ENCODE peak calls at places on chromosomes 7 and 10, in ten cellular contexts. One of them, this sample, is unnamed.

GRCh38 chr10:129277080-129277479 is 190.0 kb upstream of the MGMT start:
- DNase-seq in ovary: no peak
- DNase-seq in naive thymus-derived CD4-positive, alpha-beta T cell: no peak
- DNase-seq in right lobe of liver: no peak
- DNase-seq in psoas muscle: no peak
- DNase-seq in GM23248: no peak
- DNase-seq in IMR-90: no peak
- DNase-seq in heart right ventricle: no peak
- DNase-seq in PC-9: no peak
- DNase-seq in colonic mucosa: no peak
- DNase-seq in this sample: no peak

GRCh38 chr7:102239206-102239820 is 47.4 kb upstream of the SH2B2 start:
- DNase-seq in ovary: no peak
- DNase-seq in naive thymus-derived CD4-positive, alpha-beta T cell: no peak
- DNase-seq in right lobe of liver: no peak
- DNase-seq in psoas muscle: no peak
- DNase-seq in GM23248: no peak
- DNase-seq in IMR-90: no peak
- DNase-seq in heart right ventricle: no peak
- DNase-seq in PC-9: no peak
- DNase-seq in colonic mucosa: no peak
- DNase-seq in this sample: no peak

GRCh38 chr10:3740157-3740871 is 44.7 kb downstream of the KLF6 start:
- DNase-seq in ovary: no peak
- DNase-seq in naive thymus-derived CD4-positive, alpha-beta T cell: no peak
- DNase-seq in right lobe of liver: no peak
- DNase-seq in psoas muscle: no peak
- DNase-seq in GM23248: peak; percentile 93
- DNase-seq in IMR-90: peak; percentile 76
- DNase-seq in heart right ventricle: no peak
- DNase-seq in PC-9: no peak
- DNase-seq in colonic mucosa: no peak
- DNase-seq in this sample: no peak

GRCh38 chr7:97409346-97409745 is 291.8 kb downstream of the SDHAF3 start:
- DNase-seq in ovary: no peak
- DNase-seq in naive thymus-derived CD4-positive, alpha-beta T cell: no peak
- DNase-seq in right lobe of liver: no peak
- DNase-seq in psoas muscle: no peak
- DNase-seq in GM23248: no peak
- DNase-seq in IMR-90: no peak
- DNase-seq in heart right ventricle: no peak
- DNase-seq in PC-9: no peak
- DNase-seq in colonic mucosa: no peak
- DNase-seq in this sample: no peak

GRCh38 chr10:124287071-124287685 is 131.5 kb downstream of the OAT start:
- DNase-seq in ovary: no peak
- DNase-seq in naive thymus-derived CD4-positive, alpha-beta T cell: no peak
- DNase-seq in right lobe of liver: peak; percentile 38
- DNase-seq in psoas muscle: peak; percentile 17
- DNase-seq in GM23248: no peak
- DNase-seq in IMR-90: no peak
- DNase-seq in heart right ventricle: no peak
- DNase-seq in PC-9: no peak
- DNase-seq in colonic mucosa: no peak
- DNase-seq in this sample: no peak

GRCh38 chr10:73974309-73974946 is 23.5 kb upstream of the VCL start:
- DNase-seq in ovary: no peak
- DNase-seq in naive thymus-derived CD4-positive, alpha-beta T cell: no peak
- DNase-seq in right lobe of liver: no peak
- DNase-seq in psoas muscle: no peak
- DNase-seq in GM23248: no peak
- DNase-seq in IMR-90: no peak
- DNase-seq in heart right ventricle: no peak
- DNase-seq in PC-9: no peak
- DNase-seq in colonic mucosa: no peak
- DNase-seq in this sample: no peak

GRCh38 chr7:114790526-114790925 is 131.4 kb upstream of the MDFIC start:
- DNase-seq in ovary: no peak
- DNase-seq in naive thymus-derived CD4-positive, alpha-beta T cell: no peak
- DNase-seq in right lobe of liver: no peak
- DNase-seq in psoas muscle: no peak
- DNase-seq in GM23248: peak; percentile 17
- DNase-seq in IMR-90: no peak
- DNase-seq in heart right ventricle: no peak
- DNase-seq in PC-9: no peak
- DNase-seq in colonic mucosa: no peak
- DNase-seq in this sample: no peak

GRCh38 chr10:27658788-27659187 is 86.8 kb downstream of the MKX start:
- DNase-seq in ovary: no peak
- DNase-seq in naive thymus-derived CD4-positive, alpha-beta T cell: no peak
- DNase-seq in right lobe of liver: no peak
- DNase-seq in psoas muscle: no peak
- DNase-seq in GM23248: peak; percentile 90
- DNase-seq in IMR-90: peak; percentile 67
- DNase-seq in heart right ventricle: no peak
- DNase-seq in PC-9: no peak
- DNase-seq in colonic mucosa: no peak
- DNase-seq in this sample: no peak

GRCh38 chr7:84744388-84744787 is 442.5 kb downstream of the SEMA3D start:
- DNase-seq in ovary: no peak
- DNase-seq in naive thymus-derived CD4-positive, alpha-beta T cell: no peak
- DNase-seq in right lobe of liver: no peak
- DNase-seq in psoas muscle: no peak
- DNase-seq in GM23248: peak; percentile 43
- DNase-seq in IMR-90: peak; percentile 48
- DNase-seq in heart right ventricle: no peak
- DNase-seq in PC-9: no peak
- DNase-seq in colonic mucosa: no peak
- DNase-seq in this sample: no peak

DNA sequence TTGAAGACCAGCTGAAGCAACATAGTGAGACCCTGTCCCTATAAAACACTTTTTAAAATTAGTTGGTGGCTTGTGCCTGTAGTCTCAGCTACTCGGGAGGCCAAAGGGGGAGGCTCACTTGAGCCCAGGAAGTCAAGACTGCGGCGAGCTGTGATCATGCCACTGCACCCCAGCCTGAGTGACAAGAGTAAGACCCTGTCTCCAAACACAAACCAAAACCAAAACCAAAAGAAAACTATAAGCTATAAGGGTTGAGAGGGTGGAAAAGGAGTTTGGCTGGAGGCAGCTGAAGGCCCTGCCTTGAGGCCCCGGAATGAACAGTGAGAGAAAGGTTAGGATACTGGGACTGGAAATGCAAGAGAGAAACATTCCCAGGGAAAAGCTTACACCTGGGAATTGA is 10.9 kb upstream of the EXOC6 start:
- DNase-seq in ovary: no peak
- DNase-seq in naive thymus-derived CD4-positive, alpha-beta T cell: no peak
- DNase-seq in right lobe of liver: no peak
- DNase-seq in psoas muscle: no peak
- DNase-seq in GM23248: no peak
- DNase-seq in IMR-90: no peak
- DNase-seq in heart right ventricle: no peak
- DNase-seq in PC-9: no peak
- DNase-seq in colonic mucosa: no peak
- DNase-seq in this sample: no peak
- H3K4me3 ChIP-seq in ovary: no peak overlapping the region
- H3K4me3 ChIP-seq in naive thymus-derived CD4-positive, alpha-beta T cell: no peak overlapping the region
- H3K4me3 ChIP-seq in right lobe of liver: no peak overlapping the region
- H3K4me3 ChIP-seq in psoas muscle: no peak overlapping the region
- H3K4me3 ChIP-seq in GM23248: no peak overlapping the region
- H3K4me3 ChIP-seq in IMR-90: no peak overlapping the region
- H3K4me3 ChIP-seq in heart right ventricle: no peak overlapping the region
- H3K4me3 ChIP-seq in PC-9: no peak overlapping the region
- H3K4me3 ChIP-seq in colonic mucosa: no peak overlapping the region
- H3K4me3 ChIP-seq in this sample: no peak overlapping the region

DNA sequence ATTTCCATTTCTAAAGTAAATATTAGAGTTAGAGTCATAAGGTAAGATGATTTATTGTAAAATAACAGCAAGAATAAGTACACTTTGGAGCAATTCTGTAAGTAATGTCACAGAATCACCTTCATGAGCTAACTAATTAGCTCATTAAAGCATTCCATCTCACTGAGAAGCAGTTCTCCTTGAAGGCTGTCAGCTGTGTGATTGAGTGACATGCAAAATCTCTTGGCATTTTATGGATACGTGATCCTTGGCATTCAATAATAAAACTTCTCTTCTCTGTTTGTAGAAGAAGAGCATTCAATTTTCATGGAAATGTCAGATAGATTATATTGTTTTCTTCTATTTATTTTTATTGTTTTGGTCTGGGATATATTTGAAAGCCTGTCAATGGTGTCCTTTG is 1389.3 kb downstream of the GATA3 start:
- DNase-seq in ovary: no peak
- DNase-seq in naive thymus-derived CD4-positive, alpha-beta T cell: no peak
- DNase-seq in right lobe of liver: no peak
- DNase-seq in psoas muscle: no peak
- DNase-seq in GM23248: no peak
- DNase-seq in IMR-90: no peak
- DNase-seq in heart right ventricle: no peak
- DNase-seq in PC-9: no peak
- DNase-seq in colonic mucosa: no peak
- DNase-seq in this sample: no peak
- H3K27ac ChIP-seq in ovary: no peak overlapping the region
- H3K27ac ChIP-seq in naive thymus-derived CD4-positive, alpha-beta T cell: no peak overlapping the region
- H3K27ac ChIP-seq in right lobe of liver: no peak overlapping the region
- H3K27ac ChIP-seq in psoas muscle: no peak overlapping the region
- H3K27ac ChIP-seq in GM23248: no peak overlapping the region
- H3K27ac ChIP-seq in IMR-90: no peak overlapping the region
- H3K27ac ChIP-seq in heart right ventricle: no peak overlapping the region
- H3K27ac ChIP-seq in PC-9: no peak overlapping the region
- H3K27ac ChIP-seq in colonic mucosa: no peak overlapping the region
- H3K27ac ChIP-seq in this sample: no peak overlapping the region

GRCh38 chr10:133236411-133237240 is 1.0 kb upstream of the VENTX start:
- DNase-seq in ovary: no peak
- DNase-seq in naive thymus-derived CD4-positive, alpha-beta T cell: peak; percentile 6
- DNase-seq in right lobe of liver: no peak
- DNase-seq in psoas muscle: no peak
- DNase-seq in GM23248: peak; percentile 29
- DNase-seq in IMR-90: no peak
- DNase-seq in heart right ventricle: no peak
- DNase-seq in PC-9: no peak
- DNase-seq in colonic mucosa: no peak
- DNase-seq in this sample: no peak

GRCh38 chr10:133238066-133238804 is 580 bp downstream of the VENTX start:
- DNase-seq in ovary: no peak
- DNase-seq in naive thymus-derived CD4-positive, alpha-beta T cell: peak; percentile 3
- DNase-seq in right lobe of liver: no peak
- DNase-seq in psoas muscle: no peak
- DNase-seq in GM23248: no peak
- DNase-seq in IMR-90: no peak
- DNase-seq in heart right ventricle: no peak
- DNase-seq in PC-9: no peak
- DNase-seq in colonic mucosa: no peak
- DNase-seq in this sample: no peak

GRCh38 chr10:133235265-133235664 is 2.4 kb upstream of the VENTX start:
- DNase-seq in ovary: no peak
- DNase-seq in naive thymus-derived CD4-positive, alpha-beta T cell: peak; percentile 7
- DNase-seq in right lobe of liver: no peak
- DNase-seq in psoas muscle: no peak
- DNase-seq in GM23248: no peak
- DNase-seq in IMR-90: no peak
- DNase-seq in heart right ventricle: no peak
- DNase-seq in PC-9: no peak
- DNase-seq in colonic mucosa: no peak
- DNase-seq in this sample: no peak

GRCh38 chr10:133235891-133236321 is 1.7 kb upstream of the VENTX start:
- DNase-seq in ovary: no peak
- DNase-seq in naive thymus-derived CD4-positive, alpha-beta T cell: peak; percentile 10
- DNase-seq in right lobe of liver: no peak
- DNase-seq in psoas muscle: no peak
- DNase-seq in GM23248: no peak
- DNase-seq in IMR-90: no peak
- DNase-seq in heart right ventricle: no peak
- DNase-seq in PC-9: no peak
- DNase-seq in colonic mucosa: no peak
- DNase-seq in this sample: no peak

DNA sequence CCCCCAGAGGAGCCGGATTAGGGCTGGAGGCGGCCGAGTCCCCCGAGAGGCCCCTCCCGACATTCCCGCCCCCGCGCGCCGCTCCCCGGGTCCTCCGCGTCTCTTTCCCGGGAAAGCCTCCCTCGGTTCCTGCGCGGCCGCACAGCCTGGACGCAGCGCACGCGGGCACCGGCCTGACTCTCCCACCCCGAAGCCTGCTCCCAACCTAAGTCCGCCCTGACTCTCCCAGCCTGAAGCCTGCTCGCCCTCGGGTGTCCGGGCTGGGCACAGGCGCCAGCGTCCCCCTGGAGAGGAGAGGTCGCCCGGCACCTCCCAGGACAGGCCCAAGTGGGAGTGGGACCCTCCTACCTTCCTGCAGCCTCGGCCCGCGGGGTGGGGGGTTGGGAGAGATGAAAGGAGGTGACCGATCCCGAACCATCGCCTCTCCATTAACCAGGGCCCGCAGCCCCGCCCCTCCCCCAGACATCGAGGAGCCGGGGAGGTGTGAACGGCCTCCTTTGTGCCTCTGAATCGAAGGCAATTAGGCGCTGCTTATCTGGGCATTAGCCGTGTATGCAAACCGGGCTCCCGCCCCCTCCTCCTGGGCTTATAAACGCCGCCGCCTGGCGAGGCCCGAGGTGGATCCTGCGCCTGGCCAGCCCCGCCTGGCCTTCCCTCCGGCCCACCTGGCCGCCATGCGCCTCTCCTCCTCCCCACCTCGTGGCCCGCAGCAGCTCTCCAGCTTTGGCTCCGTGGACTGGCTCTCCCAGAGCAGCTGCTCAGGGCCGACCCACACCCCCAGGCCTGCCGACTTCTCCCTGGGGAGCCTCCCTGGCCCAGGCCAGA is at the start of gene VENTX:
- DNase-seq in ovary: no peak
- DNase-seq in naive thymus-derived CD4-positive, alpha-beta T cell: peak; percentile 7
- DNase-seq in right lobe of liver: no peak
- DNase-seq in psoas muscle: no peak
- DNase-seq in GM23248: no peak
- DNase-seq in IMR-90: no peak
- DNase-seq in heart right ventricle: no peak
- DNase-seq in PC-9: no peak
- DNase-seq in colonic mucosa: no peak
- DNase-seq in this sample: no peak
- H3K4me3 ChIP-seq in ovary: no peak within 1 kb of the TSS
- H3K4me3 ChIP-seq in naive thymus-derived CD4-positive, alpha-beta T cell: no peak within 1 kb of the TSS
- H3K4me3 ChIP-seq in right lobe of liver: no peak within 1 kb of the TSS
- H3K4me3 ChIP-seq in psoas muscle: peak within 1 kb of the TSS; percentile 47
- H3K4me3 ChIP-seq in GM23248: no peak within 1 kb of the TSS
- H3K4me3 ChIP-seq in IMR-90: no peak within 1 kb of the TSS
- H3K4me3 ChIP-seq in heart right ventricle: peak within 1 kb of the TSS; percentile 51
- H3K4me3 ChIP-seq in PC-9: no peak within 1 kb of the TSS
- H3K4me3 ChIP-seq in colonic mucosa: no peak within 1 kb of the TSS
- H3K4me3 ChIP-seq in this sample: peak within 1 kb of the TSS; percentile 55

DNA sequence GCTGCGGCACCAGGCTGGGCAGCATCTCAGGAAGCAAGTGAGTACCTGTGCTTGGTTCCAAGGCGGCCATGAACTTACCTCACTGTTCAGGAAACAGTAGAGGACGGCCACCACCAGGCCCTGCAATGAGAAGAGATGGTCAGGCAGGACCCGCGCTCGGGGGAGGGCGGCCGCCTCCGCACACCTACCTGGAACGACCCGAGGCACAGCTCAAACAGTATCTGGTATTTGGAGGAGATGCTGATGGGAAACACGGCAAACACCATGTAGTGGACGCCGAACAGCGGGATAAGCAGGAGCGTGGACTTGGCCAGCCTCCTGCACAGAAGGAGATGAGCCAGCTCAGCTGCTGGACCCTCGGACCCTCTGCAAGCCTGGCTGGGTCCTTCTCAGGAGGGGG is 112.9 kb downstream of the VIPR2 start:
- DNase-seq in ovary: no peak
- DNase-seq in naive thymus-derived CD4-positive, alpha-beta T cell: no peak
- DNase-seq in right lobe of liver: no peak
- DNase-seq in psoas muscle: no peak
- DNase-seq in GM23248: no peak
- DNase-seq in IMR-90: no peak
- DNase-seq in heart right ventricle: no peak
- DNase-seq in PC-9: no peak
- DNase-seq in colonic mucosa: peak; percentile 16
- DNase-seq in this sample: no peak
- H3K27ac ChIP-seq in ovary: peak overlapping the region; percentile 91
- H3K27ac ChIP-seq in naive thymus-derived CD4-positive, alpha-beta T cell: no peak overlapping the region
- H3K27ac ChIP-seq in right lobe of liver: no peak overlapping the region
- H3K27ac ChIP-seq in psoas muscle: peak overlapping the region; percentile 72
- H3K27ac ChIP-seq in GM23248: no peak overlapping the region
- H3K27ac ChIP-seq in IMR-90: no peak overlapping the region
- H3K27ac ChIP-seq in heart right ventricle: no peak overlapping the region
- H3K27ac ChIP-seq in PC-9: no peak overlapping the region
- H3K27ac ChIP-seq in colonic mucosa: no peak overlapping the region
- H3K27ac ChIP-seq in this sample: no peak overlapping the region